ENCODE peak calls at places on chromosomes 3 and 15, in four cellular contexts. H, Y, E and F are unnamed samples.

GRCh38 chr3:149553781-149554451 is 79.4 kb downstream of the TM4SF4 start:
- DNase-seq in H (no peak), Y (peak; percentile 19), E (peak; percentile 88), F (peak; percentile 98)

GRCh38 chr15:32042269-32042996 is 12.1 kb downstream of the CHRNA7 start:
- DNase-seq in H (no peak), Y (no peak), E (no peak), F (peak; percentile 37)

GRCh38 chr3:111566844-111567243 is 24.8 kb downstream of the CD96 start:
- DNase-seq in H (no peak), Y (no peak), E (no peak), F (no peak)

GRCh38 chr3:55500555-55501340 is 13.6 kb upstream of the WNT5A start:
- DNase-seq in H (no peak), Y (no peak), E (no peak), F (no peak)

GRCh38 chr3:177358968-177359600 is 161.8 kb upstream of the TBL1XR1 start:
- DNase-seq in H (peak; percentile 33), Y (peak; percentile 82), E (no peak), F (no peak)

GRCh38 chr3:151567477-151567876 is 106.6 kb upstream of the IGSF10 start:
- DNase-seq in H (no peak), Y (no peak), E (no peak), F (no peak)

GRCh38 chr3:123027292-123028232 is at the start of gene SEMA5B:
- DNase-seq in H (peak; percentile 73), Y (peak; percentile 9), E (no peak), F (no peak)

GRCh38 chr15:73991260-73991659 is 835 bp downstream of the STOML1 start:
- DNase-seq in H (peak; percentile 32), Y (peak; percentile 45), E (no peak), F (no peak)

GRCh38 chr3:277873-278272 is 81.3 kb downstream of the CHL1 start:
- DNase-seq in H (no peak), Y (no peak), E (no peak), F (no peak)

GRCh38 chr3:194140520-194141414 is 4.8 kb downstream of the HES1 start:
- DNase-seq in H (peak; percentile 61), Y (peak; percentile 49), E (no peak), F (no peak)

GRCh38 chr3:197811343-197811742 is 20.3 kb downstream of the LRCH3 start:
- DNase-seq in H (no peak), Y (no peak), E (no peak), F (no peak)

GRCh38 chr3:51703026-51703775 is 3.7 kb upstream of the GRM2 start:
- DNase-seq in H (no peak), Y (no peak), E (no peak), F (no peak)

GRCh38 chr15:68145706-68146105 is 59.4 kb downstream of the CALML4 start:
- DNase-seq in H (no peak), Y (no peak), E (no peak), F (no peak)

GRCh38 chr15:56763082-56763481 is 29.8 kb upstream of the ZNF280D start:
- DNase-seq in H (no peak), Y (no peak), E (no peak), F (no peak)

GRCh38 chr15:55965091-55965490 is 28.3 kb downstream of the NEDD4 start:
- DNase-seq in H (no peak), Y (no peak), E (no peak), F (no peak)

GRCh38 chr3:16448691-16449090 is 64.8 kb downstream of the RFTN1 start:
- DNase-seq in H (no peak), Y (peak; percentile 54), E (peak; percentile 89), F (peak; percentile 95)

GRCh38 chr3:52636673-52637072 is 49.0 kb downstream of the PBRM1 start:
- DNase-seq in H (no peak), Y (no peak), E (no peak), F (no peak)

GRCh38 chr3:177551431-177551836 is 354.2 kb upstream of the TBL1XR1 start:
- DNase-seq in H (no peak), Y (no peak), E (no peak), F (no peak)

GRCh38 chr3:72520690-72521308 is 327.4 kb downstream of the SHQ1 start:
- DNase-seq in H (no peak), Y (no peak), E (peak; percentile 58), F (peak; percentile 42)

GRCh38 chr15:79093352-79093935 is 2.9 kb upstream of the RASGRF1 start:
- DNase-seq in H (no peak), Y (no peak), E (no peak), F (no peak)

GRCh38 chr3:278300-279064 is 81.9 kb downstream of the CHL1 start:
- DNase-seq in H (no peak), Y (peak; percentile 8), E (no peak), F (no peak)

GRCh38 chr3:185820973-185821758 is 3.7 kb downstream of the IGF2BP2 start:
- DNase-seq in H (no peak), Y (no peak), E (peak; percentile 78), F (peak; percentile 78)

GRCh38 chr3:123419850-123420292 is 29.0 kb downstream of the ADCY5 start:
- DNase-seq in H (no peak), Y (no peak), E (no peak), F (no peak)

GRCh38 chr3:151584603-151585002 is 123.7 kb upstream of the IGSF10 start:
- DNase-seq in H (no peak), Y (no peak), E (no peak), F (no peak)

GRCh38 chr3:146896711-146897110 is 291.6 kb upstream of the PLSCR5 start:
- DNase-seq in H (no peak), Y (no peak), E (no peak), F (no peak)

GRCh38 chr15:29669823-29670222 is 152.4 kb downstream of the TJP1 start:
- DNase-seq in H (no peak), Y (no peak), E (no peak), F (no peak)

GRCh38 chr15:99102332-99103235 is 2.3 kb upstream of the SYNM start:
- DNase-seq in H (no peak), Y (no peak), E (no peak), F (no peak)

GRCh38 chr15:93167291-93167690 is 78.3 kb upstream of the RGMA start:
- DNase-seq in H (no peak), Y (no peak), E (no peak), F (no peak)